ENCODE peak calls at places on chromosomes 12 and 14, in seven cellular contexts. A, J, H, T, G, I and P are unnamed samples.

GRCh38 chr14:85599939-85600338 is 70.0 kb downstream of the FLRT2 start:
- DNase-seq in H (no peak), I (no peak), A (no peak), G (no peak), T (no peak), J (peak; percentile 47), P (no peak)

GRCh38 chr14:77599894-77600293 is 16.5 kb downstream of the SPTLC2 start:
- DNase-seq in H (peak; percentile 38), J (no peak), I (no peak), G (no peak), A (no peak), T (no peak), P (no peak)

GRCh38 chr14:96316087-96316486 is 47.1 kb downstream of the ATG2B start:
- DNase-seq in J (no peak), H (no peak), T (no peak), A (no peak), I (no peak), G (no peak), P (no peak)

GRCh38 chr14:67820428-67820881 is 876 bp downstream of the RAD51B start:
- DNase-seq in H (peak; percentile 36), G (peak; percentile 54), I (no peak), J (peak; percentile 31), T (peak; percentile 8), A (no peak), P (no peak)

GRCh38 chr12:43914391-43914790 is 78.5 kb downstream of the TMEM117 start:
- DNase-seq in I (no peak), H (no peak), G (no peak), T (no peak), J (no peak), A (no peak), P (no peak)

GRCh38 chr12:52870361-52871290 is 21.8 kb upstream of the KRT78 start:
- DNase-seq in J (peak; percentile 25), T (peak; percentile 52), A (peak; percentile 55), G (peak; percentile 97), H (peak; percentile 91), I (peak; percentile 31), P (peak; percentile 71)

GRCh38 chr12:58919271-58920101 is 818 bp downstream of the LRIG3 start:
- DNase-seq in T (peak; percentile 76), I (no peak), J (peak; percentile 58), G (peak; percentile 70), A (no peak), H (peak; percentile 42), P (no peak)

GRCh38 chr12:2580821-2581220 is 213.9 kb upstream of the FKBP4 start:
- DNase-seq in H (no peak), J (peak; percentile 83), T (no peak), I (no peak), G (no peak), A (no peak), P (no peak)

GRCh38 chr14:31320922-31321779 is 99.2 kb downstream of the HEATR5A start:
- DNase-seq in T (no peak), J (no peak), G (no peak), I (no peak), H (no peak), A (no peak), P (no peak)

GRCh38 chr12:104964167-104964566 is 6.1 kb upstream of the SLC41A2 start:
- DNase-seq in A (no peak), J (no peak), G (no peak), T (no peak), I (no peak), H (no peak), P (no peak)

GRCh38 chr14:103556976-103557758 is 5.3 kb downstream of the BAG5 start:
- DNase-seq in H (no peak), G (no peak), J (no peak), A (no peak), T (no peak), I (no peak), P (no peak)

GRCh38 chr12:10395390-10395998 is 5.7 kb upstream of the KLRK1 start:
- DNase-seq in H (peak; percentile 40), J (peak; percentile 71), T (peak; percentile 91), G (peak; percentile 52), A (no peak), I (no peak), P (no peak)

GRCh38 chr14:104219731-104220224 is 81.4 kb downstream of the KIF26A start:
- DNase-seq in G (no peak), J (no peak), H (peak; percentile 6), I (no peak), A (peak; percentile 37), T (no peak), P (no peak)

GRCh38 chr14:56217380-56218045 is 99.3 kb downstream of the PELI2 start:
- DNase-seq in G (no peak), T (no peak), I (no peak), J (no peak), H (no peak), A (no peak), P (no peak)

GRCh38 chr14:31090872-31091764 is 64.9 kb upstream of the STRN3 start:
- DNase-seq in T (peak; percentile 88), H (peak; percentile 20), G (no peak), J (peak; percentile 97), I (no peak), A (no peak), P (no peak)

GRCh38 chr14:103045387-103045869 is 11.9 kb downstream of the CDC42BPB start:
- DNase-seq in I (no peak), T (no peak), G (no peak), H (no peak), A (no peak), J (no peak), P (no peak)

GRCh38 chr12:16130359-16130758 is 147.1 kb downstream of the SLC15A5 start:
- DNase-seq in I (no peak), G (no peak), T (no peak), A (no peak), H (no peak), J (no peak), P (no peak)

GRCh38 chr12:16136206-16136605 is 141.3 kb downstream of the SLC15A5 start:
- DNase-seq in T (no peak), G (no peak), J (no peak), H (no peak), I (no peak), A (no peak), P (no peak)

GRCh38 chr12:16135323-16135722 is 142.2 kb downstream of the SLC15A5 start:
- DNase-seq in J (no peak), H (no peak), A (no peak), G (no peak), T (no peak), I (no peak), P (no peak)
- H3K9me3 ChIP-seq in J (peaks cover 3% of the 10 kb centered on the region), H (peaks cover 32% of the 10 kb centered on the region), A (peaks cover 6% of the 10 kb centered on the region), G (peaks cover 37% of the 10 kb centered on the region), T (peaks cover 17% of the 10 kb centered on the region), I (peaks cover 9% of the 10 kb centered on the region), P (no peaks in the 10 kb centered on the region)

GRCh38 chr12:132949936-132950837 is 5.9 kb downstream of the ZNF605 start:
- DNase-seq in T (no peak), I (no peak), J (no peak), H (no peak), A (no peak), G (peak; percentile 12), P (no peak)

GRCh38 chr12:132946507-132946820 is 9.6 kb downstream of the ZNF605 start:
- DNase-seq in J (no peak), A (no peak), G (peak; percentile 31), T (no peak), I (no peak), H (no peak), P (no peak)

GRCh38 chr12:132945806-132946506 is 10.2 kb downstream of the ZNF605 start:
- DNase-seq in A (no peak), J (no peak), T (no peak), G (no peak), H (no peak), I (no peak), P (no peak)

GRCh38 chr12:132950844-132951535 is 5.1 kb downstream of the ZNF605 start:
- DNase-seq in I (no peak), H (no peak), A (no peak), T (no peak), J (no peak), G (peak; percentile 17), P (no peak)

DNA sequence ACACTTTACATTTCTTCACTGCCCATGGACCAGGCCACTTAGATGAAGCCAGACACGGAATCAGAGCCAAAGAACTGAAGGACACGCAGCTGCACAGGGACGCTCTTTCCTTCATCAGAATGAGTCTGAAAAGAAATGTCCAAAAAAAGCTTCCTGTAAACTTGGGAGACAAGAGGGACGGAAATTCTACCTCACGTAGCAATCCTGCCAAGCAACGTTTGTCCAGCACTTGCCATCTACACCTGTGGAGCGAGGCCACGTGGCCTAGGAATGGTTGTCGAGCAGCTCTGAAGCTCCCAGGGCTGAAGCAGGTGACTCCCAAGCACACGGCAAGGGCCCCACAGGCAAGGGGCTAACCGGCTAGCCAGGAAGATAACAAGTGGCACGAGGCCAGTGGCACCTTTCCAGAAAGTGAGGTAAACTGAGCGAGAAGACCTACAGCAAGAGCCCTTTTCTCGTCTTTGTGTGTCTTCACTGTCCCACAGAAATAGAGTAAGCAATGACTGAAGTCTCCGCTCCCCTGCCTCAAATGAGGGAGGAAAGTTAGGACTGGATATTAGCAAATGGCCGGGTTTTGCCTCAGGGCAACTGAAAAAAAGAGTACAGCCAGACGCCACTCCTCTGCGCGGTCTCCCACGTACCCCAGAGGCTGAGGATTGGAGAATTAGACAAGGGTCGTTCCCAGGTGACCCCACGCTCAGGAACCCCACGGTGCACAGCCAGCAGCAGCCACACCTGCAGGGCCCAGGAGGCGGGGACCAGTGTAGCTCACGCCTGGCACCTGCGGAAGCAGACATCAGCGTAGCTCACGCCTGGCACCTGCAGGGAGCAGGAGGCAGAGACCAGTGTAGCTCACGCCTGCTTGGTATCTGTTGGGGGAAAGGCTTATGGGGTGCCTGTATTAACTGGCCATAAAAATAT is 7.7 kb downstream of the ZNF605 start:
- DNase-seq in A (no peak), I (no peak), J (no peak), H (no peak), T (no peak), G (peak; percentile 32), P (no peak)
- H3K9me3 ChIP-seq in A (peaks cover 84% of the 10 kb centered on the region), I (peaks cover 42% of the 10 kb centered on the region), J (peaks cover 82% of the 10 kb centered on the region), H (peaks cover 72% of the 10 kb centered on the region), T (peaks cover 67% of the 10 kb centered on the region), G (peaks cover 98% of the 10 kb centered on the region), P (peaks cover 5% of the 10 kb centered on the region)

DNA sequence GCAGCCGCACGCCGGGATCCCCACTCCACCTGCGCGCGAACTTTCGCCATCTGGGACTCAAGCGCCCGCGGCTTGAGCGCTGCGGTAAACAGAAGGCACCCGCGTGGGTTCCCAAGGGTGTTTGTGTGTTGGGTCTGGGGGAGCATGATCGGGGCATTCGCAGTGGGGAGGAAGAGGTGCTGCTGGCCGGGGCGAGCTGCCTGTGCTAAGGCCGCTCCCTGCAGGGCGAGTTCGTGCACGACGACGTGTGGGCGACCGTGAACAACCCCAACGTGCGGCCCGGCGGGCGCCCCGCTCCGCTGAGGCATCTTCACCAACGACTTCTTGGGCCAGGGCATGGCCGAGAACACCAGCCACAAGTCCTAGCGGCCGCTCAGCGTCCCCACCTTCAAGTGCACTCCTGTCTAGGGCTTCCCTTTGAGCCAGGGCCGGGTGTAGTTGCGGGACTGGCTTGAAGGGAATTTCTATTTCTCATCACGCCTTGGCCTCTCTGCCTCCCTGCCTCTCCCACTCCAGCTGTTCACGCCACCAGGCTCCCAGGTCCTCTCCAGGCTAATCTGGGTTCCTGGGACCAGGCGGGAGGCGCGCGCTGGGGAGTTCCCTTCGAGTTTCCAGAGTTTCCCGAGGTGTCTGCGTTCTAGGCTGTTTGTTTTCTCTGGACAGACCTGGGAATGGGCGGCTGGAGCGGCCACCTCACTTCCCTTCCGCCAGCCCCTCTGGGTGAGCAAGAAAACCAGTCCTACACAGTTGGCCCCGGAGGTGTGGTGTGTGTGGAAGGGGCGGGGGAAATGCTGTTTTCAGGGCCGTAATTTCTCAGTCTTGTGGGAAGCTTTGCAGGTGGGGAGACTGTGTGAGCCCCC is 417.8 kb upstream of the TMTC1 start:
- DNase-seq in I (no peak), A (peak; percentile 39), H (no peak), G (no peak), J (no peak), T (no peak), P (no peak)
- H3K9me3 ChIP-seq in I (no peaks in the 10 kb centered on the region), A (no peaks in the 10 kb centered on the region), H (no peaks in the 10 kb centered on the region), G (no peaks in the 10 kb centered on the region), J (no peaks in the 10 kb centered on the region), T (no peaks in the 10 kb centered on the region), P (no peaks in the 10 kb centered on the region)

GRCh38 chr14:99612737-99613330 is 8.8 kb upstream of the CCDC85C start:
- DNase-seq in G (no peak), A (no peak), H (no peak), T (peak; percentile 94), I (no peak), J (peak; percentile 70), P (no peak)
- H3K9me3 ChIP-seq in G (no peaks in the 10 kb centered on the region), A (no peaks in the 10 kb centered on the region), H (no peaks in the 10 kb centered on the region), T (no peaks in the 10 kb centered on the region), I (no peaks in the 10 kb centered on the region), J (no peaks in the 10 kb centered on the region), P (no peaks in the 10 kb centered on the region)